ENCODE peak calls at places on chromosomes 16 and 17, in five cellular contexts. One of them, this sample, is unnamed.
A peak's percentile ranks its signal among the peaks of the same experiment; 100 is the strongest.

GRCh38 chr16:74846714-74847113 is 72.1 kb upstream of the FA2H start:
- DNase-seq in CD8-positive, alpha-beta memory T cell: no peak
- DNase-seq in astrocyte of the spinal cord: no peak
- DNase-seq in A549: no peak
- DNase-seq in dorsolateral prefrontal cortex: no peak
- DNase-seq in this sample: no peak

GRCh38 chr16:47236716-47237115 is 93.0 kb upstream of the NETO2 start:
- DNase-seq in CD8-positive, alpha-beta memory T cell: no peak
- DNase-seq in astrocyte of the spinal cord: no peak
- DNase-seq in A549: no peak
- DNase-seq in dorsolateral prefrontal cortex: no peak
- DNase-seq in this sample: peak; percentile 76

GRCh38 chr16:23535901-23536300 is 21.2 kb downstream of the EARS2 start:
- DNase-seq in CD8-positive, alpha-beta memory T cell: no peak
- DNase-seq in astrocyte of the spinal cord: no peak
- DNase-seq in A549: no peak
- DNase-seq in dorsolateral prefrontal cortex: no peak
- DNase-seq in this sample: no peak

GRCh38 chr16:79988721-79989220 is 388.2 kb upstream of the MAF start:
- DNase-seq in CD8-positive, alpha-beta memory T cell: no peak
- DNase-seq in astrocyte of the spinal cord: no peak
- DNase-seq in A549: no peak
- DNase-seq in dorsolateral prefrontal cortex: no peak
- DNase-seq in this sample: no peak

GRCh38 chr17:79696159-79696982 is 34.4 kb upstream of the ENPP7 start:
- DNase-seq in CD8-positive, alpha-beta memory T cell: no peak
- DNase-seq in astrocyte of the spinal cord: peak; percentile 3
- DNase-seq in A549: no peak
- DNase-seq in dorsolateral prefrontal cortex: no peak
- DNase-seq in this sample: no peak

GRCh38 chr17:37489197-37490001 is at the start of gene DUSP14:
- DNase-seq in CD8-positive, alpha-beta memory T cell: peak; percentile 74
- DNase-seq in astrocyte of the spinal cord: peak; percentile 66
- DNase-seq in A549: peak; percentile 90
- DNase-seq in dorsolateral prefrontal cortex: peak; percentile 66
- DNase-seq in this sample: peak; percentile 95

GRCh38 chr17:44359458-44360143 is 4.1 kb downstream of the FAM171A2 start:
- DNase-seq in CD8-positive, alpha-beta memory T cell: no peak
- DNase-seq in astrocyte of the spinal cord: no peak
- DNase-seq in A549: no peak
- DNase-seq in dorsolateral prefrontal cortex: no peak
- DNase-seq in this sample: no peak

GRCh38 chr17:4442582-4442981 is 8.8 kb downstream of the SPNS3 start:
- DNase-seq in CD8-positive, alpha-beta memory T cell: no peak
- DNase-seq in astrocyte of the spinal cord: no peak
- DNase-seq in A549: no peak
- DNase-seq in dorsolateral prefrontal cortex: no peak
- DNase-seq in this sample: no peak

GRCh38 chr16:82756283-82756599 is 129.5 kb downstream of the CDH13 start:
- DNase-seq in CD8-positive, alpha-beta memory T cell: no peak
- DNase-seq in astrocyte of the spinal cord: peak; percentile 35
- DNase-seq in A549: no peak
- DNase-seq in dorsolateral prefrontal cortex: no peak
- DNase-seq in this sample: no peak

GRCh38 chr17:49299996-49300395 is 62.1 kb downstream of the ZNF652 start:
- DNase-seq in CD8-positive, alpha-beta memory T cell: no peak
- DNase-seq in astrocyte of the spinal cord: no peak
- DNase-seq in A549: no peak
- DNase-seq in dorsolateral prefrontal cortex: no peak
- DNase-seq in this sample: no peak

GRCh38 chr16:10138881-10139280 is 43.3 kb downstream of the GRIN2A start:
- DNase-seq in CD8-positive, alpha-beta memory T cell: no peak
- DNase-seq in astrocyte of the spinal cord: no peak
- DNase-seq in A549: no peak
- DNase-seq in dorsolateral prefrontal cortex: no peak
- DNase-seq in this sample: no peak

GRCh38 chr17:70355185-70355584 is 185.9 kb downstream of the KCNJ2 start:
- DNase-seq in CD8-positive, alpha-beta memory T cell: no peak
- DNase-seq in astrocyte of the spinal cord: no peak
- DNase-seq in A549: no peak
- DNase-seq in dorsolateral prefrontal cortex: no peak
- DNase-seq in this sample: no peak

GRCh38 chr16:17368951-17369350 is 101.8 kb downstream of the XYLT1 start:
- DNase-seq in CD8-positive, alpha-beta memory T cell: no peak
- DNase-seq in astrocyte of the spinal cord: no peak
- DNase-seq in A549: no peak
- DNase-seq in dorsolateral prefrontal cortex: no peak
- DNase-seq in this sample: no peak
- H3K4me3 ChIP-seq in CD8-positive, alpha-beta memory T cell: peak overlapping the region; percentile 72
- H3K4me3 ChIP-seq in astrocyte of the spinal cord: no peak overlapping the region
- H3K4me3 ChIP-seq in A549: no peak overlapping the region
- H3K4me3 ChIP-seq in dorsolateral prefrontal cortex: no peak overlapping the region
- H3K4me3 ChIP-seq in this sample: no peak overlapping the region

DNA sequence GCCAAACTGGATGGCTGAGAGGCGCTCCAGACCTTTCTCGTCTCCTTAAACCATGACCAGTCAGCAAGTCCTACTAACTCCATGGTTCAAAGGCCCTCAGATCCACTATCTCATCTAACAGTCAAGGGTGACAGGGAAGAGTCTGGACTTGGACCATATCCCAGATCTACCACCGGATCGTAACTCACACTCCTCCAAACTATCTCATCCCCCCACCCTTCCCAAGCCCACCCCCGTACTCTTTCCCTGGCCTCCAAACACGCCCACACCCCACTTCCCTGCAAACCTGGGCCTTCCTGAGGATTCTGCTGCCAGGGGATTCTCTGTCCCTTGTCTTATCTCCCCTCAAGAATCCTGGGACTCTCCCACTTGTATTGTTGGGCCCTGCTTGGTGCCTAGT is 5.1 kb downstream of the CDIP1 start:
- DNase-seq in CD8-positive, alpha-beta memory T cell: no peak
- DNase-seq in astrocyte of the spinal cord: no peak
- DNase-seq in A549: no peak
- DNase-seq in dorsolateral prefrontal cortex: no peak
- DNase-seq in this sample: no peak
- H3K4me3 ChIP-seq in CD8-positive, alpha-beta memory T cell: no peak overlapping the region
- H3K4me3 ChIP-seq in astrocyte of the spinal cord: no peak overlapping the region
- H3K4me3 ChIP-seq in A549: no peak overlapping the region
- H3K4me3 ChIP-seq in dorsolateral prefrontal cortex: no peak overlapping the region
- H3K4me3 ChIP-seq in this sample: no peak overlapping the region

DNA sequence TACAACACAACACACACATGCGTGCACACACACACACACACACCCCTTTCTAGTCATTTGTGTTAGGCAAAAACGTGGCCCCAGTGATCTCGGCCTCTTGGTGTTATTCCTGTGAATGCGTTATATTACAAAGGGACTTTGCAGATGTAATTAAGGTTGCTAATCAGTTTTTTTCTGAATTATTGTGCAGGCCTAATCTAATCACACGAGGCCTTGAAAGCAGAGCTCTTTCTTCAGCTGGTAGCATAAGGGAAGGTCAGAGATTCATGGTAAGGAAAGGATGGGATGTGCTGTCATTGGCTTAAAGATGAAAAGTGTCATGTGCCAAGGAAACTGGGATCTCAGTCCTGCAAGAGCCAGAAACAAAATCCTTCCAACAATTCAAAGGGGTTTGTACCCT is 113.4 kb upstream of the ELAC2 start:
- DNase-seq in CD8-positive, alpha-beta memory T cell: no peak
- DNase-seq in astrocyte of the spinal cord: no peak
- DNase-seq in A549: no peak
- DNase-seq in dorsolateral prefrontal cortex: no peak
- DNase-seq in this sample: no peak
- H3K4me3 ChIP-seq in CD8-positive, alpha-beta memory T cell: no peak overlapping the region
- H3K4me3 ChIP-seq in astrocyte of the spinal cord: no peak overlapping the region
- H3K4me3 ChIP-seq in A549: no peak overlapping the region
- H3K4me3 ChIP-seq in dorsolateral prefrontal cortex: no peak overlapping the region
- H3K4me3 ChIP-seq in this sample: no peak overlapping the region

GRCh38 chr16:65745201-65745600 is 621.3 kb upstream of the CDH5 start:
- DNase-seq in CD8-positive, alpha-beta memory T cell: no peak
- DNase-seq in astrocyte of the spinal cord: no peak
- DNase-seq in A549: no peak
- DNase-seq in dorsolateral prefrontal cortex: no peak
- DNase-seq in this sample: no peak
- H3K4me3 ChIP-seq in CD8-positive, alpha-beta memory T cell: no peak overlapping the region
- H3K4me3 ChIP-seq in astrocyte of the spinal cord: no peak overlapping the region
- H3K4me3 ChIP-seq in A549: no peak overlapping the region
- H3K4me3 ChIP-seq in dorsolateral prefrontal cortex: no peak overlapping the region
- H3K4me3 ChIP-seq in this sample: no peak overlapping the region

This sample was measured in endodermal cell.